ENCODE peak calls at places on chromosomes 16 and 17, in six cellular contexts. U is left lung; G is CD8-positive, alpha-beta T cell; V is CD8-positive, alpha-beta memory T cell; N is fibroblast of lung; F is A549. I is an unnamed sample.
A peak's percentile ranks its signal among the peaks of the same experiment; 100 is the strongest.

GRCh38 chr17:7313028-7313889 is 1.9 kb downstream of the GPS2 start:
- DNase-seq in U (no peak), G (no peak), V (no peak), N (no peak), F (peak; percentile 54), I (no peak)

GRCh38 chr16:77143364-77143763 is 47.6 kb upstream of the MON1B start:
- DNase-seq in U (no peak), G (no peak), V (no peak), N (no peak), F (no peak), I (no peak)

GRCh38 chr17:40530988-40531971 is 29.9 kb upstream of the TNS4 start:
- DNase-seq in U (peak; percentile 28), G (peak; percentile 74), V (peak; percentile 83), N (no peak), F (no peak), I (peak; percentile 44)

GRCh38 chr17:29034510-29034909 is 8.4 kb upstream of the PIPOX start:
- DNase-seq in U (no peak), G (no peak), V (no peak), N (no peak), F (no peak), I (no peak)

GRCh38 chr17:40339068-40339699 is 25.4 kb downstream of the GJD3 start:
- DNase-seq in U (no peak), G (no peak), V (no peak), N (no peak), F (no peak), I (no peak)

GRCh38 chr17:65205655-65206054 is 68.5 kb downstream of the RGS9 start:
- DNase-seq in U (no peak), G (no peak), V (no peak), N (no peak), F (no peak), I (no peak)

GRCh38 chr17:71765437-71765836 is 355.4 kb upstream of the SOX9 start:
- DNase-seq in U (no peak), G (no peak), V (no peak), N (peak; percentile 33), F (no peak), I (no peak)

GRCh38 chr16:1494129-1494640 is 1.0 kb downstream of the TELO2 start:
- DNase-seq in U (no peak), G (no peak), V (no peak), N (peak; percentile 65), F (peak; percentile 77), I (peak; percentile 81)

GRCh38 chr16:11190585-11191565 is 65.1 kb downstream of the SOCS1 start:
- DNase-seq in U (no peak), G (no peak), V (no peak), N (peak; percentile 38), F (no peak), I (no peak)

GRCh38 chr17:67477687-67478086 is 100.6 kb downstream of the PITPNC1 start:
- DNase-seq in U (no peak), G (peak; percentile 62), V (peak; percentile 63), N (peak; percentile 69), F (no peak), I (no peak)

GRCh38 chr17:32964541-32964940 is 27.1 kb upstream of the SPACA3 start:
- DNase-seq in U (no peak), G (no peak), V (no peak), N (no peak), F (no peak), I (no peak)

GRCh38 chr16:67909056-67909742 is 16.1 kb downstream of the PSKH1 start:
- DNase-seq in U (no peak), G (no peak), V (no peak), N (no peak), F (no peak), I (no peak)

GRCh38 chr17:74325743-74326379 is at the start of gene KIF19:
- DNase-seq in U (no peak), G (peak; percentile 43), V (peak; percentile 64), N (peak; percentile 17), F (no peak), I (no peak)

GRCh38 chr17:48012151-48012520 is 25.5 kb downstream of the COPZ2 start:
- DNase-seq in U (no peak), G (peak; percentile 67), V (peak; percentile 82), N (no peak), F (no peak), I (no peak)

GRCh38 chr16:57826706-57827625 is 24.7 kb upstream of the KIFC3 start:
- DNase-seq in U (no peak), G (no peak), V (no peak), N (peak; percentile 51), F (no peak), I (no peak)

GRCh38 chr16:79972053-79972704 is 371.6 kb upstream of the MAF start:
- DNase-seq in U (no peak), G (no peak), V (no peak), N (peak; percentile 2), F (peak; percentile 29), I (no peak)

GRCh38 chr17:34393401-34393800 is 30.4 kb upstream of the CCL1 start:
- DNase-seq in U (no peak), G (no peak), V (no peak), N (no peak), F (no peak), I (no peak)

GRCh38 chr16:2748757-2749455 is 3.5 kb upstream of the SRRM2 start:
- DNase-seq in U (no peak), G (no peak), V (no peak), N (no peak), F (no peak), I (no peak)

GRCh38 chr17:73013299-73013698 is 79.2 kb downstream of the SLC39A11 start:
- DNase-seq in U (no peak), G (no peak), V (no peak), N (no peak), F (no peak), I (no peak)

GRCh38 chr17:35698800-35699199 is 32.6 kb upstream of the RASL10B start:
- DNase-seq in U (no peak), G (no peak), V (no peak), N (no peak), F (no peak), I (no peak)

GRCh38 chr16:24668481-24669001 is 60.9 kb upstream of the TNRC6A start:
- DNase-seq in U (no peak), G (no peak), V (no peak), N (peak; percentile 87), F (no peak), I (no peak)

GRCh38 chr17:79073706-79074088 is 927 bp upstream of the ENGASE start:
- DNase-seq in U (peak; percentile 19), G (no peak), V (no peak), N (no peak), F (no peak), I (peak; percentile 60)

GRCh38 chr16:86951831-86952598 is 365.2 kb downstream of the C16orf95 start:
- DNase-seq in U (no peak), G (no peak), V (no peak), N (peak; percentile 100), F (peak; percentile 87), I (no peak)

GRCh38 chr16:30958164-30959083 is 870 bp downstream of the SETD1A start:
- DNase-seq in U (no peak), G (peak; percentile 61), V (no peak), N (peak; percentile 39), F (peak; percentile 67), I (no peak)

GRCh38 chr17:64202683-64203430 is 60.2 kb downstream of the TEX2 start:
- DNase-seq in U (no peak), G (no peak), V (no peak), N (peak; percentile 91), F (no peak), I (no peak)

GRCh38 chr16:85360323-85361277 is 248.3 kb upstream of the CIBAR2 start:
- DNase-seq in U (peak; percentile 47), G (no peak), V (no peak), N (no peak), F (no peak), I (peak; percentile 79)

GRCh38 chr17:28968914-28969295 is 17.6 kb upstream of the PHF12 start:
- DNase-seq in U (no peak), G (no peak), V (no peak), N (no peak), F (no peak), I (no peak)

GRCh38 chr16:1913327-1914083 is 4.7 kb downstream of the HS3ST6 start:
- DNase-seq in U (peak; percentile 81), G (no peak), V (no peak), N (no peak), F (no peak), I (no peak)

GRCh38 chr17:705863-706262 is 8.8 kb downstream of the VPS53 start:
- DNase-seq in U (no peak), G (no peak), V (no peak), N (no peak), F (no peak), I (no peak)

DNA sequence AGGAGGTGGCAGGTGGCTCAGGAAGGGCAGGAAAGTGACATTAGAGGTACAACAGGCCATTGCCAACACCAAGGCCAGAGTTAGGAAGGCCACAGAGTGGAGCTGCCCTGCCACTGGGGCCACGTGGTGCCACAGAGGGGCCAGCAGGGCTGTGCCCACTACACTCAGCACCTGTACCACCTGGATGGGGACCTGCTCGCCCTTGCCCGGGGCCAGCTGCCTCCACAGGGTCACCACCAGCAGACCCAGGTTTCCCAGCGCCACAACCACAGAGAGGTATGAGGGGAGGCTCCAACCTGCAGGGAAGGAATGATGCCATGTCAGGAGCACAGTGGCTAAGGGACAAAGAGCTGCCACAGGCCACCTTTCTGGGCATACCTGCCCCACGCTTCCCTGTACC is 1.2 kb downstream of the SLC52A1 start:
- DNase-seq in U (no peak), G (no peak), V (no peak), N (no peak), F (no peak), I (no peak)
- H3K4me3 ChIP-seq in U (no peak overlapping the region), G (no peak overlapping the region), V (no peak overlapping the region), N (no peak overlapping the region), F (no peak overlapping the region), I (no peak overlapping the region)

GRCh38 chr16:71807905-71808592 is 585 bp downstream of the AP1G1 start:
- DNase-seq in U (peak; percentile 35), G (no peak), V (no peak), N (peak; percentile 38), F (peak; percentile 40), I (peak; percentile 69)

GRCh38 chr16:71808593-71809449 is at the start of gene AP1G1:
- DNase-seq in U (peak; percentile 97), G (peak; percentile 90), V (peak; percentile 98), N (peak; percentile 100), F (peak; percentile 99), I (peak; percentile 98)

GRCh38 chr16:71811261-71811803 is 2.7 kb upstream of the AP1G1 start:
- DNase-seq in U (no peak), G (no peak), V (no peak), N (peak; percentile 14), F (no peak), I (no peak)
- H3K4me1 ChIP-seq in U (peaks cover 27% of the 10 kb centered on the region), G (peaks cover 25% of the 10 kb centered on the region), V (peaks cover 26% of the 10 kb centered on the region), N (no peaks in the 10 kb centered on the region), F (peaks cover 16% of the 10 kb centered on the region), I (peaks cover 31% of the 10 kb centered on the region)

DNA sequence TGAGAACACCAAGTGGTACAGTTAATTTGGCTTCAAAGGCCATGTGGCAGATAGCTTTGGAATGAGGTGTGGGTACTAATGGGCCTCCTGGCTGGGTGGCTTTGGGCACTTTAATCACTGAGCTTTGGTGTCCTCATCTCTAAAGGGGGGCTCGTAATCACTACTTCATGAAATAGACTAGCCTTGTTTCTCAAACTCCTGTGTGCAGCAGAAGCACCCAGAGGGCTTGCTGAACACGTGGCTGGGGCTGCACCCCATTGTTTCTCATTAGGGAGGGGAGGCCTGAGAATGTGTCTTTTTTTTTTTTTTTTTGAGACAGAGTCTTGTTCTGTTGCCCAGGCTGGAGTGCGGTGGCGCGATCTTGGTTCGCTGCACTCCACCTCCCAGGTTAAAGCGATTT is 5.8 kb downstream of the EPN2 start:
- DNase-seq in U (no peak), G (no peak), V (no peak), N (no peak), F (no peak), I (peak; percentile 34)
- H3K27ac ChIP-seq in U (no peak overlapping the region), G (no peak overlapping the region), V (no peak overlapping the region), N (no peak overlapping the region), F (no peak overlapping the region), I (no peak overlapping the region)

GRCh38 chr17:77527836-77528505 is 387.2 kb downstream of the SEC14L1 start:
- DNase-seq in U (no peak), G (no peak), V (no peak), N (no peak), F (no peak), I (peak; percentile 52)
- H3K4me3 ChIP-seq in U (no peak overlapping the region), G (no peak overlapping the region), V (no peak overlapping the region), N (no peak overlapping the region), F (peak overlapping the region; percentile 41), I (no peak overlapping the region)

I was measured in sigmoid colon.